ENCODE peak calls at places on chromosome 21, in eight cellular contexts. J, H, U, O, A, C, Z and R are unnamed samples.

GRCh38 chr21:37337831-37338230 is 28.7 kb upstream of the DYRK1A start:
- DNase-seq in C (no peak), A (no peak), O (no peak), J (no peak), H (peak), Z (no peak), U (no peak), R (no peak)

GRCh38 chr21:22965455-22966125 is 1967.4 kb downstream of the NCAM2 start:
- DNase-seq in H (no peak), O (no peak), J (no peak), Z (no peak), A (no peak), U (no peak), C (no peak), R (no peak)

GRCh38 chr21:23887709-23888303 is 1719.5 kb downstream of the MRPL39 start:
- DNase-seq in Z (no peak), H (no peak), A (peak), O (no peak), U (no peak), J (peak), C (no peak), R (peak)

GRCh38 chr21:38965910-38966504 is 160.3 kb downstream of the ETS2 start:
- DNase-seq in A (no peak), C (no peak), H (no peak), Z (no peak), J (no peak), O (peak), U (no peak), R (no peak)

GRCh38 chr21:36847189-36847588 is 119.3 kb downstream of the HLCS start:
- DNase-seq in H (peak), C (no peak), Z (no peak), U (no peak), J (no peak), O (peak), A (no peak), R (no peak)

GRCh38 chr21:18318156-18318555 is 73.5 kb downstream of the CHODL start:
- DNase-seq in H (no peak), U (no peak), J (no peak), Z (no peak), O (peak), C (no peak), A (no peak), R (no peak)

GRCh38 chr21:44866780-44867179 is 6.7 kb downstream of the PTTG1IP start:
- DNase-seq in O (no peak), C (no peak), H (no peak), J (peak), A (no peak), U (peak), Z (no peak), R (no peak)

GRCh38 chr21:21200103-21200938 is 202.1 kb downstream of the NCAM2 start:
- DNase-seq in O (peak), H (peak), A (no peak), C (peak), J (no peak), Z (peak), U (peak), R (no peak)

GRCh38 chr21:17396948-17397347 is 115.9 kb upstream of the CXADR start:
- DNase-seq in O (no peak), U (no peak), C (no peak), J (no peak), Z (no peak), A (no peak), H (no peak), R (no peak)

GRCh38 chr21:36627242-36627641 is 71.7 kb upstream of the SIM2 start:
- DNase-seq in C (no peak), A (no peak), J (no peak), Z (no peak), H (peak), O (no peak), U (peak), R (no peak)

GRCh38 chr21:26060335-26061115 is 110.0 kb downstream of the APP start:
- DNase-seq in U (no peak), H (no peak), C (peak), O (no peak), J (no peak), A (no peak), Z (no peak), R (no peak)

GRCh38 chr21:36735724-36736310 is 36.9 kb downstream of the SIM2 start:
- DNase-seq in U (no peak), O (no peak), J (no peak), C (no peak), Z (no peak), A (no peak), H (no peak), R (no peak)

GRCh38 chr21:25428537-25428936 is 178.7 kb downstream of the MRPL39 start:
- DNase-seq in U (no peak), O (no peak), J (no peak), A (no peak), H (no peak), C (no peak), Z (no peak), R (no peak)

GRCh38 chr21:16870116-16870515 is 642.7 kb upstream of the CXADR start:
- DNase-seq in Z (no peak), H (peak), A (no peak), C (no peak), U (no peak), J (no peak), O (no peak), R (no peak)

GRCh38 chr21:26137379-26138060 is 33.0 kb downstream of the APP start:
- DNase-seq in O (no peak), U (no peak), A (no peak), J (no peak), H (no peak), Z (peak), C (no peak), R (no peak)

GRCh38 chr21:25578070-25578961 is 29.0 kb downstream of the MRPL39 start:
- DNase-seq in Z (no peak), J (no peak), A (no peak), O (no peak), C (no peak), H (no peak), U (no peak), R (no peak)

GRCh38 chr21:41582866-41583265 is 74.9 kb upstream of the TMPRSS2 start:
- DNase-seq in Z (no peak), C (no peak), H (no peak), A (no peak), U (no peak), O (no peak), J (no peak), R (no peak)

GRCh38 chr21:15183712-15184353 is 119.0 kb upstream of the NRIP1 start:
- DNase-seq in J (no peak), O (no peak), A (no peak), C (no peak), H (no peak), U (no peak), Z (no peak), R (no peak)

GRCh38 chr21:43312751-43313169 is 114.2 kb downstream of the SIK1 start:
- DNase-seq in O (no peak), U (no peak), C (no peak), Z (no peak), J (no peak), A (no peak), H (no peak), R (no peak)

GRCh38 chr21:31710586-31710985 is 21.3 kb downstream of the SCAF4 start:
- DNase-seq in O (no peak), H (peak), Z (no peak), J (no peak), U (no peak), A (no peak), C (no peak), R (no peak)

GRCh38 chr21:40421121-40421520 is 425.8 kb downstream of the DSCAM start:
- DNase-seq in H (no peak), O (no peak), U (no peak), C (no peak), Z (no peak), A (no peak), J (no peak), R (no peak)

GRCh38 chr21:25818156-25818950 is 83.6 kb downstream of the GABPA start:
- DNase-seq in J (no peak), H (no peak), C (no peak), O (no peak), U (no peak), A (no peak), Z (no peak), R (no peak)

GRCh38 chr21:40335689-40336088 is 468.5 kb downstream of the PCP4 start:
- DNase-seq in O (no peak), A (no peak), H (no peak), U (no peak), J (no peak), Z (no peak), C (no peak), R (no peak)

GRCh38 chr21:15141236-15141970 is 76.6 kb upstream of the NRIP1 start:
- DNase-seq in Z (no peak), H (no peak), J (no peak), C (no peak), A (no peak), O (no peak), U (no peak), R (no peak)

GRCh38 chr21:33231526-33231925 is 1.8 kb downstream of the IFNAR2 start:
- DNase-seq in U (no peak), C (no peak), H (no peak), A (no peak), J (no peak), O (no peak), Z (no peak), R (no peak)

GRCh38 chr21:44006656-44007055 is 5.5 kb upstream of the TRAPPC10 start:
- DNase-seq in H (peak), Z (no peak), J (no peak), U (no peak), C (peak), A (no peak), O (peak), R (no peak)

GRCh38 chr21:35520869-35521268 is 471.8 kb upstream of the RUNX1 start:
- DNase-seq in H (no peak), J (no peak), C (no peak), Z (no peak), U (no peak), A (no peak), O (no peak), R (no peak)
- H3K4me3 ChIP-seq in H (no peak), J (no peak), C (no peak), Z (no peak), U (no peak), A (no peak), O (no peak), R (no peak)

DNA sequence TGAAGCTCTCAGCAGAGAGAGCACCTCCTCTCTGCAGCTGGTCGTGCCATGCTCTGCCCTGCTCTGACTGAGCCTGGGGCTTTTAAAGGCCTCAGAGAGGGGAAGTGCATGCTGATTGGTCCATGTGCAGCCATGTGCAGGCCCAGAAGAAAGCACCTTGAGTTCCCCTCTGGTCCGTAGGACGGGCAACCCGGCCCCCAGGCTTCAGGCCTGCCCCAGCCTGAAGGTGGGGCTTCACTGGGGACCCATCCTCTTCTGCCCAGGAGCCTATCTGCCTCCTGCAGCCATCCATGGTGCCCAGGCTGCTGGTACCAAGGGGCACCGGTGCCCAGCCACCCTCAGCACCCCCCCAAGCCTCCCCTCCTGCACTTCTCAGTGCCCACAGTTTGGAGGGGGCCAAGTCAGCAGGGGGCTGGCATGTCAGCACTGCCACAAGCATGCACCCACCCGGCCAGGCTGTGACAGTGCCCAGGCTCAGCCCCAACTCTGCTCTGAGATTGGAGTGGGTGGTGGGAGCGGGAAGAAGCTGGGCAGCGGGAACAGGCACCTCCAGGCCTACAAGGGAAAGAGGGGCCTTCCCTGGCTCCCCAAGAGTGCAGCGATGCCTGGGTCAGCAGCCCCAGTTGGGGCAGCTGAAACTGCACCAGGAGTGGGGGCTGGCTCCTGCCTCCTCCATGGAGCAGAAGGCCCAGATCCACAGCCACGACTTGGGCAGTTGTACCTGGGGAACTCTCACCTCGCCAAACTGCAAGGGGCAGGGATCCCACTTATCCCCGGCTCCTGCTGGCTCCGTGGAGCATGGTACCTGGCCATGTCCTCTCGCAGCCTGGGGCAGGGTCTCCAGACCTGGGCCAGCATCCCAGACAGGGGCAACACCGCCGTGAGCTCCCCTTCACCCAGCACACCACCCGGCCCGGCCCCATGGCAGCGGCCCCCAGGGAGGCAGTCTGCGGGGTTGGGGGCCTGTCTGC is 11.6 kb downstream of the COL6A2 start:
- DNase-seq in H (no peak), Z (no peak), U (peak), C (no peak), J (no peak), A (no peak), O (no peak), R (no peak)
- H3K4me3 ChIP-seq in H (no peak), Z (no peak), U (no peak), C (no peak), J (no peak), A (no peak), O (no peak), R (no peak)

DNA sequence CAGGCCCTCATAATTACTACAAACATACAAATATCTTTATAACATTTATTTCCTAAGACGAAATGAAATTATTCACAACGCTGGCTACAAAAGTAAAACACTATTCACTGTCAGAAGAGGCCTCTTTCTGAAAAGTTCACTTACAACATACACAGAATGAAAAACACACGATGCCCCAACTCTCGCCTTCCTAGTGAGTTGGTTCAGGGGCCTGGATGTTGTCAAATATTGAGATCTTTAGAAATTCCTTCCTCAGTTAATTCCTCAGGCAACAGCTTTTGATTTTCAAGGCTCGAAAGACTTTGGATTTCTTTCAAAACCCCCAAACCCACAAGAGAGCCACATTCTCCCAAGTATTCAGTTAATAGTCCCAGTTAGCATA is 14.2 kb upstream of the KCNE1 start:
- DNase-seq in A (no peak), C (no peak), U (no peak), Z (no peak), O (no peak), H (no peak), J (no peak), R (no peak)
- H3K4me3 ChIP-seq in A (no peak), C (peak), U (peak), Z (peak), O (no peak), H (peak), J (no peak), R (no peak)

GRCh38 chr21:30372139-30372770 is at the start of gene KRTAP13-2:
- DNase-seq in C (no peak), O (no peak), A (no peak), H (no peak), Z (no peak), U (no peak), J (no peak), R (no peak)
- H3K4me3 ChIP-seq in C (no peak), O (no peak), A (no peak), H (no peak), Z (no peak), U (no peak), J (no peak), R (no peak)